ENCODE peak calls at places on chromosome 2, in nine cellular contexts. G, J, V, W, D, S, P, K and H are unnamed samples.

GRCh38 chr2:9638532-9638931 is 7.7 kb upstream of the YWHAQ start:
- DNase-seq in G (no peak), W (no peak), K (peak; percentile 95), V (no peak), J (peak; percentile 59), D (peak; percentile 89), P (peak; percentile 79), S (peak; percentile 53), H (peak; percentile 98)

GRCh38 chr2:137411556-137411955 is 552.7 kb upstream of the HNMT start:
- DNase-seq in W (no peak), S (no peak), K (no peak), J (no peak), G (no peak), D (no peak), V (no peak), P (no peak), H (no peak)

GRCh38 chr2:196335238-196335637 is 163.9 kb upstream of the STK17B start:
- DNase-seq in G (no peak), V (no peak), J (no peak), W (no peak), P (no peak), S (no peak), K (no peak), D (peak; percentile 38), H (no peak)

GRCh38 chr2:119246884-119247843 is 23.5 kb downstream of the STEAP3 start:
- DNase-seq in S (peak; percentile 22), W (no peak), G (no peak), J (no peak), P (no peak), D (no peak), V (no peak), K (no peak), H (no peak)

GRCh38 chr2:24201496-24201895 is 26.6 kb downstream of the FAM228A start:
- DNase-seq in P (no peak), G (no peak), J (no peak), S (no peak), V (no peak), K (no peak), W (no peak), D (no peak), H (no peak)

GRCh38 chr2:112783187-112783721 is 1.0 kb downstream of the IL1A start:
- DNase-seq in W (no peak), D (no peak), P (no peak), V (no peak), G (no peak), J (no peak), K (no peak), S (no peak), H (no peak)

GRCh38 chr2:98445708-98446577 is 1.3 kb downstream of the INPP4A start:
- DNase-seq in S (no peak), G (no peak), W (no peak), V (no peak), P (no peak), K (no peak), J (peak; percentile 43), D (no peak), H (no peak)

GRCh38 chr2:120559401-120559800 is 176.3 kb upstream of the GLI2 start:
- DNase-seq in K (no peak), P (no peak), V (no peak), S (no peak), D (no peak), G (no peak), W (no peak), J (no peak), H (no peak)

GRCh38 chr2:196591621-196592022 is 47.9 kb upstream of the CCDC150 start:
- DNase-seq in P (no peak), J (no peak), G (no peak), W (no peak), D (no peak), S (no peak), V (no peak), K (no peak), H (no peak)

GRCh38 chr2:152328013-152328412 is 7.0 kb upstream of the FMNL2 start:
- DNase-seq in K (no peak), P (no peak), V (no peak), S (no peak), D (no peak), G (no peak), J (no peak), W (no peak), H (no peak)

GRCh38 chr2:144675731-144676130 is 155.8 kb upstream of the ZEB2 start:
- DNase-seq in G (no peak), J (no peak), P (no peak), D (no peak), W (no peak), S (no peak), K (no peak), V (no peak), H (no peak)

GRCh38 chr2:239820836-239821693 is 204.1 kb downstream of the NDUFA10 start:
- DNase-seq in V (no peak), K (no peak), P (no peak), W (peak; percentile 75), S (peak; percentile 23), J (no peak), G (no peak), D (no peak), H (peak; percentile 68)

GRCh38 chr2:38875227-38875575 is 533 bp downstream of the DHX57 start:
- DNase-seq in D (no peak), W (no peak), G (no peak), S (no peak), V (no peak), J (no peak), K (no peak), P (no peak), H (no peak)

GRCh38 chr2:221309888-221310287 is 262.2 kb downstream of the EPHA4 start:
- DNase-seq in K (no peak), G (no peak), V (no peak), J (no peak), D (no peak), S (no peak), P (no peak), W (no peak), H (no peak)
- TF ChIP-seq EP300 in K (no peak), G (no peak), V (no peak), J (no peak), D (no peak), S (no peak), P (no peak), W (no peak), H (no peak)

GRCh38 chr2:172244419-172245130 is 141.9 kb upstream of the DLX2 start:
- DNase-seq in J (no peak), S (no peak), W (no peak), P (peak; percentile 35), K (no peak), V (no peak), D (no peak), G (no peak), H (no peak)
- H3K4me1 ChIP-seq in J (no peaks in the 10 kb centered on the region), S (no peaks in the 10 kb centered on the region), W (peaks cover 4% of the 10 kb centered on the region), P (no peaks in the 10 kb centered on the region), K (no peaks in the 10 kb centered on the region), V (no peaks in the 10 kb centered on the region), D (peaks cover 14% of the 10 kb centered on the region), G (no peaks in the 10 kb centered on the region), H (no peaks in the 10 kb centered on the region)

DNA sequence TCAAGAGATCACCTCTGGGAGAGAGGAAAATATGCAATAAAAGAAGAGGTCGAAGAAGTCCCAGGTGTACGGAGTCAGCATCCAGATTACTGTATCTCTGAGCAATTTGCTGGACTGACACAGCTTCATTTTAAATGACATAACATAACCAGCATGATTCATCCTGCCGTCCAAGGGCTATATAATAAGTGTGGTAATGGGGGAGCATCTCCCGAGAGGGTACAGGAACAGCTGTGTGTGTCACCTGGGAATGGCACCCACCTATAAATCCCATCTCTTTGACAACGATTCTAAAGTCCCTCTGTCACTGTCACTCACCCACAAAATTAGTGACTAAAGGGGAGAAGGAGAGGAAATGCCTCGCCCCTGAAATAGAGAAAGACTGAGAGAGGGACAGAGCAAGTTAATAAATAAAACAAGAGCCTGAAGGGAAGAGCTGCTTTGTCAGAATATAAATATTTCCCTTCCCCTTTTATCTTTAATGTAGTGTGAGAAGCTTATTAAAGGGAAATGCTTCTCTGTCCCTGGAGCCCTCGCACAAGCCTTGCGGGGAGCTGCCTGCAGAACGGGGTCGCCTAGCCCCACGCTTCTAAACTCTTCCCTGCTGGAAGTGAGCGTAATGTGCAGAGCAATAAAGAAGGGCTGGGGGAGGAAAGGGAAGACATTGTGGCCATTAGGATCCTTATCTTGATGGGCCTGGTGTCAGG is 19.2 kb upstream of the FZD7 start:
- DNase-seq in V (no peak), K (no peak), W (no peak), S (no peak), D (no peak), G (no peak), P (no peak), J (no peak), H (no peak)
- H3K4me3 ChIP-seq in V (no peak overlapping the region), K (no peak overlapping the region), W (no peak overlapping the region), S (no peak overlapping the region), D (no peak overlapping the region), G (no peak overlapping the region), P (no peak overlapping the region), J (no peak overlapping the region), H (no peak overlapping the region)

GRCh38 chr2:128263902-128264331 is 54.8 kb downstream of the HS6ST1 start:
- DNase-seq in K (no peak), G (no peak), D (no peak), J (no peak), W (peak; percentile 75), S (no peak), P (no peak), V (peak; percentile 43), H (no peak)

GRCh38 chr2:128259585-128259984 is 59.1 kb downstream of the HS6ST1 start:
- DNase-seq in V (no peak), J (no peak), K (no peak), D (no peak), G (no peak), S (no peak), W (peak; percentile 24), P (no peak), H (no peak)

GRCh38 chr2:128262315-128263253 is 56.1 kb downstream of the HS6ST1 start:
- DNase-seq in V (no peak), K (no peak), D (no peak), J (no peak), W (peak; percentile 71), S (no peak), G (no peak), P (no peak), H (no peak)

GRCh38 chr2:128260239-128261138 is 58.2 kb downstream of the HS6ST1 start:
- DNase-seq in D (no peak), S (peak; percentile 59), J (no peak), P (no peak), G (no peak), K (no peak), V (peak; percentile 81), W (peak; percentile 84), H (no peak)

DNA sequence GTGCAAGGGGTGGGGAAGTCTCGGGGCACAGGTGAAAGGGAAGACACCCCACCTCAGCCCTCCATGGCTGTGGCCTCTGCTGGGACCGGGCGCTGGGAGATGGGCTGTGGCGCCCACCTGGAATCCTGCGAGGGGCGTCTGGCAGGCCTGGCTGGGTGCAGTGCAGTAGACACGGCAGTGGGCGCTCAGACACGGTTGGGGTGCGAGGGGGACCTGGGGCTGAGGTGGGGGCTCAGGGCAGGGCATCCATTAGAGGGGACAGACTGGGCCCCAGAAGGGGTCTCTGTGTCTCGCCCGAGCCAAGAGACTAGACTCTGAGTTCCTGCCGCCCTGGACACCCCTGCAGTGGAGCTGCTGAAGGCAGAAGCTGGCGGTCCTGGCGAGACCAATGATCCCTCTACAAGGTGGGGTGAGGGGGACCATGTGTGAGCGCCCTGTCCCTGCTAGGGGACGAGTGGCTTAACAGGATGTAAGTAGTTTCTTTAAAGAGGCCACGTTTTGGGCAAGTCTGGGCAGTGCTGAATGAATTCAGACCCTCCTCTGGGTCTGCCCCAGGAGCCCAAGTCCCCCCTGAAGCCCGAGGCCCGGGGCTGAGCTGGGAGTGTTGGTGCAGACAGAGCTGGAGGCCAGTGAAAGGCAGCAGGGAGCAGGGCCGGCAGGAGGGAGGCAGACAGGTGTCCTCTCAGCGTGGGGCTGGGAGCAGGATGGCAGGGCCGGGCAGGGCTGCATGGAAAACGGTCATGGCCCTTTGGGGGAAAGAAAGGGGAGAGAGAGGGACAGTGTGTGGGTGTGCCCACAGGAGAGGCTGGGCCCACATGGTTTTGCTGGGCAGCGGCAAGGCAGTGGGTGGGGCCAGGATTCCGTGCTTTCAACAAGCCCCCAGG is 57.2 kb downstream of the HS6ST1 start:
- DNase-seq in K (no peak), J (no peak), P (no peak), G (no peak), W (peak; percentile 78), S (no peak), V (peak; percentile 67), D (no peak), H (no peak)
- TF ChIP-seq EP300 in K (no peak), J (no peak), P (no peak), G (no peak), W (no peak), S (no peak), V (no peak), D (no peak), H (no peak)